ENCODE peak calls at places on chromosome 17, in ten cellular contexts. I is choroid plexus epithelial cell; S is NCI-H2081; L is SHP77; B is activated T-helper 1 cell treated with anti-CD3 and anti-CD28 coated beads, Interleukin-2, amount 50 U/mL, for 16 hours; J is NCI-H345; U is GF-D8; D is stimulated activated CD4-positive, alpha-beta T cell treated with anti-CD3 and anti-CD28 coated beads, Interleukin-1b, Interleukin-23, amount 100 ng/mL, for 4 hours; M is AG08395; H is fibroblast of lung. F is an unnamed sample.

GRCh38 chr17:62657664-62658063 is 30.2 kb downstream of the MRC2 start:
- DNase-seq in S (no peak), L (no peak), M (no peak), H (no peak), I (no peak), B (no peak), J (no peak), U (no peak), D (no peak), F (no peak)

GRCh38 chr17:41008811-41009210 is at the start of gene KRTAP3-1:
- DNase-seq in J (peak; percentile 79), M (no peak), H (no peak), S (no peak), B (no peak), U (no peak), D (no peak), I (no peak), L (no peak), F (no peak)

GRCh38 chr17:31272236-31272635 is 24.8 kb downstream of the OMG start:
- DNase-seq in I (no peak), U (no peak), B (no peak), L (no peak), D (no peak), S (no peak), H (no peak), M (no peak), J (no peak), F (no peak)

GRCh38 chr17:82128287-82128686 is 30.3 kb upstream of the FASN start:
- DNase-seq in I (no peak), D (no peak), S (no peak), J (no peak), U (no peak), L (no peak), B (no peak), H (no peak), M (no peak), F (no peak)

GRCh38 chr17:48100160-48100559 is 1.1 kb downstream of the CBX1 start:
- DNase-seq in D (no peak), U (no peak), I (peak; percentile 54), B (no peak), H (no peak), M (peak; percentile 8), L (no peak), S (no peak), J (no peak), F (no peak)

GRCh38 chr17:80782536-80783427 is 208.9 kb upstream of the CHMP6 start:
- DNase-seq in B (no peak), U (no peak), H (peak; percentile 55), D (no peak), S (no peak), L (no peak), J (no peak), M (peak; percentile 17), I (peak; percentile 59), F (no peak)

GRCh38 chr17:49180303-49180702 is 30.1 kb downstream of the GNGT2 start:
- DNase-seq in J (peak; percentile 25), M (peak; percentile 87), L (peak; percentile 44), H (peak; percentile 64), D (peak; percentile 62), I (peak; percentile 70), U (no peak), S (peak; percentile 54), B (peak; percentile 44), F (peak; percentile 51)

GRCh38 chr17:37513711-37514110 is 24.0 kb downstream of the DUSP14 start:
- DNase-seq in M (no peak), H (no peak), J (no peak), L (no peak), I (no peak), D (no peak), S (no peak), U (no peak), B (no peak), F (no peak)

GRCh38 chr17:62696726-62697490 is 69.4 kb downstream of the MRC2 start:
- DNase-seq in D (no peak), H (no peak), I (no peak), U (no peak), B (no peak), S (no peak), M (no peak), J (no peak), L (no peak), F (no peak)

GRCh38 chr17:65914784-65915342 is 277.1 kb downstream of the CEP112 start:
- DNase-seq in D (no peak), U (no peak), J (no peak), H (no peak), I (no peak), M (no peak), B (no peak), S (no peak), L (no peak), F (no peak)

GRCh38 chr17:77228224-77229215 is 87.8 kb downstream of the SEC14L1 start:
- DNase-seq in J (peak; percentile 10), D (no peak), M (no peak), B (no peak), L (peak; percentile 59), S (no peak), I (peak; percentile 26), U (no peak), H (no peak), F (no peak)

GRCh38 chr17:29091591-29092291 is 48.8 kb downstream of the PIPOX start:
- DNase-seq in H (no peak), J (no peak), L (peak; percentile 75), I (no peak), S (peak; percentile 83), B (no peak), M (no peak), D (no peak), U (no peak), F (no peak)

GRCh38 chr17:41710472-41711090 is 1.6 kb upstream of the GAST start:
- DNase-seq in J (peak; percentile 73), U (no peak), B (no peak), L (peak; percentile 46), S (peak; percentile 27), D (no peak), I (peak; percentile 63), H (peak; percentile 53), M (peak; percentile 80), F (peak; percentile 49)

GRCh38 chr17:628507-628941 is 86.1 kb downstream of the VPS53 start:
- DNase-seq in D (no peak), U (no peak), H (peak; percentile 26), B (no peak), M (no peak), I (peak; percentile 25), L (no peak), J (no peak), S (no peak), F (no peak)

GRCh38 chr17:29807520-29808361 is 122.3 kb downstream of the SSH2 start:
- DNase-seq in L (peak; percentile 33), D (peak; percentile 35), I (peak; percentile 82), U (peak; percentile 13), B (peak; percentile 24), S (peak; percentile 17), M (peak; percentile 79), J (peak; percentile 54), H (peak; percentile 77), F (peak; percentile 80)

GRCh38 chr17:78933025-78933958 is 8.1 kb upstream of the TIMP2 start:
- DNase-seq in U (peak; percentile 21), B (peak; percentile 18), M (peak; percentile 94), I (peak; percentile 99), L (peak; percentile 82), S (no peak), J (no peak), H (peak; percentile 98), D (no peak), F (peak; percentile 49)

GRCh38 chr17:37493249-37494027 is 3.7 kb downstream of the DUSP14 start:
- DNase-seq in I (peak; percentile 94), B (no peak), M (peak; percentile 88), S (no peak), D (no peak), J (no peak), L (no peak), H (peak; percentile 77), U (no peak), F (no peak)

GRCh38 chr17:22278302-22279275 is 586.3 kb downstream of the KCNJ18 start:
- DNase-seq in M (no peak), D (no peak), J (no peak), L (no peak), B (no peak), S (no peak), H (no peak), I (no peak), U (no peak), F (no peak)

GRCh38 chr17:410674-411401 is 58.2 kb upstream of the RPH3AL start:
- DNase-seq in U (no peak), S (no peak), I (peak; percentile 19), M (no peak), H (no peak), L (no peak), D (no peak), J (peak; percentile 7), B (peak; percentile 28), F (no peak)